ENCODE peak calls at places on chromosomes 1 and 21, in nine cellular contexts. A is right lobe of liver, V is GM06990, C is esophagus muscularis mucosa, X is left ventricle myocardium inferior, W is AG09319, R is suprapubic skin, D is tibial artery, L is GM23338. S is an unnamed sample.

GRCh38 chr1:110053557-110054428 is 16.7 kb downstream of the ALX3 start:
- DNase-seq in A (no peak), V (peak; percentile 44), C (no peak), X (peak; percentile 71), W (no peak), R (no peak), D (no peak), L (peak; percentile 76), S (no peak)

GRCh38 chr1:14686701-14687100 is 88.2 kb downstream of the KAZN start:
- DNase-seq in A (no peak), V (no peak), C (no peak), X (no peak), W (no peak), R (no peak), D (no peak), L (no peak), S (no peak)

GRCh38 chr1:231934797-231935196 is 308.2 kb downstream of the DISC1 start:
- DNase-seq in A (no peak), V (no peak), C (no peak), X (no peak), W (no peak), R (no peak), D (no peak), L (no peak), S (no peak)

GRCh38 chr1:9413877-9414213 is 121.2 kb downstream of the SPSB1 start:
- DNase-seq in A (no peak), V (no peak), C (no peak), X (peak; percentile 53), W (no peak), R (no peak), D (no peak), L (no peak), S (no peak)

GRCh38 chr1:229085291-229085690 is 185.6 kb upstream of the RAB4A start:
- DNase-seq in A (no peak), V (no peak), C (no peak), X (no peak), W (no peak), R (no peak), D (no peak), L (no peak), S (no peak)

GRCh38 chr1:219385786-219386427 is 212.2 kb downstream of the LYPLAL1 start:
- DNase-seq in A (peak; percentile 34), V (peak; percentile 5), C (no peak), X (no peak), W (no peak), R (no peak), D (no peak), L (peak; percentile 85), S (no peak)

GRCh38 chr1:182278144-182279054 is 113.2 kb downstream of the GLUL start:
- DNase-seq in A (no peak), V (no peak), C (no peak), X (no peak), W (no peak), R (no peak), D (no peak), L (no peak), S (no peak)

GRCh38 chr1:94660994-94661393 is 119.4 kb upstream of the F3 start:
- DNase-seq in A (no peak), V (no peak), C (no peak), X (no peak), W (no peak), R (no peak), D (no peak), L (peak; percentile 93), S (no peak)

GRCh38 chr21:45977396-45977795 is 4.2 kb upstream of the COL6A1 start:
- DNase-seq in A (peak; percentile 54), V (no peak), C (no peak), X (peak; percentile 50), W (no peak), R (no peak), D (peak; percentile 67), L (peak; percentile 71), S (no peak)

GRCh38 chr1:2840036-2840809 is 38.7 kb upstream of the TTC34 start:
- DNase-seq in A (no peak), V (no peak), C (no peak), X (no peak), W (no peak), R (no peak), D (no peak), L (peak; percentile 56), S (no peak)

GRCh38 chr1:16921391-16922185 is at the start of gene CROCC:
- DNase-seq in A (peak; percentile 53), V (no peak), C (no peak), X (peak; percentile 25), W (no peak), R (no peak), D (no peak), L (peak; percentile 100), S (no peak)

GRCh38 chr1:44347280-44347679 is 7.8 kb downstream of the ERI3 start:
- DNase-seq in A (no peak), V (no peak), C (no peak), X (no peak), W (peak; percentile 34), R (no peak), D (no peak), L (no peak), S (no peak)

GRCh38 chr1:114310771-114311251 is 157.1 kb upstream of the SYT6 start:
- DNase-seq in A (no peak), V (no peak), C (peak; percentile 37), X (no peak), W (peak; percentile 8), R (no peak), D (no peak), L (no peak), S (no peak)

GRCh38 chr1:217372251-217372970 is 258.5 kb downstream of the GPATCH2 start:
- DNase-seq in A (no peak), V (no peak), C (peak; percentile 83), X (no peak), W (no peak), R (no peak), D (no peak), L (no peak), S (no peak)

GRCh38 chr1:152426731-152427130 is 12.7 kb upstream of the CRNN start:
- DNase-seq in A (no peak), V (no peak), C (no peak), X (no peak), W (no peak), R (no peak), D (no peak), L (no peak), S (no peak)

GRCh38 chr1:68340951-68341350 is 108.6 kb upstream of the WLS start:
- DNase-seq in A (no peak), V (no peak), C (no peak), X (no peak), W (no peak), R (no peak), D (no peak), L (no peak), S (no peak)

GRCh38 chr1:68347415-68347814 is 102.3 kb downstream of the RPE65 start:
- DNase-seq in A (peak; percentile 56), V (peak; percentile 25), C (no peak), X (peak; percentile 23), W (no peak), R (no peak), D (peak; percentile 69), L (no peak), S (no peak)

GRCh38 chr1:68344208-68344607 is 105.5 kb downstream of the RPE65 start:
- DNase-seq in A (no peak), V (no peak), C (no peak), X (no peak), W (no peak), R (no peak), D (no peak), L (no peak), S (no peak)

GRCh38 chr1:68346192-68346808 is 103.5 kb downstream of the RPE65 start:
- DNase-seq in A (no peak), V (no peak), C (no peak), X (no peak), W (no peak), R (no peak), D (no peak), L (peak; percentile 50), S (no peak)
- TF ChIP-seq CTCF in A (peak; percentile 45), V (peak; percentile 34), C (peak; percentile 54), X (peak; percentile 64), W (peak; percentile 38), R (no peak), D (peak; percentile 30), L (peak; percentile 72), S (peak; percentile 46)

DNA sequence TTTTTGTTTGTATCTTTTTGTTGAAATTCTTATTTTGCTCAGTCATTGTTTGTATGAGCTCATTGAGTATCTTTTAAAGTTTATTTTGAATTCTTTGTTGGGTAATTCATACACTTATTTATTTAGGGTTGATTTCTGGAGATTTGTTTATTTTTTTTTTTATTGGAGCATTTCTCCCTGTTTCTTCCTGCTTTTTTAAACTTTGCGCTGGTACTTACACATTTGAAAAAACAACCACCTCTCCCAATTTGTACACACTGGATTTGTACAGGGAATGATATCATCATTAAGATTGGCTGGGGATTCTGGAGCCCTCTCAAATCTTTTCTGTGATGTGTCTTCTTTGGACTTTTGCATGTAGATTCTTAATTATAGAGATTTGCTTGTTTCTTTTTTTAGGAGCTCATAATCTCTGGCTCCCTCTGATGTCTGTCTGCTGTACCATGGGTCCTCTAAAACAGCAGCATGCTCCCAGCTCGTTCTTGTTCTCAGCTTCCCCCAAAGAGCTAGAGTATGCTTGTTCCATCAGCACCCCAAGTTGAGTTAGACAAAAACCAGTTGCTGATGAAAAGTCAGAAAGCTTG is 310.7 kb downstream of the DUSP10 start:
- DNase-seq in A (no peak), V (no peak), C (no peak), X (no peak), W (peak; percentile 36), R (no peak), D (no peak), L (no peak), S (no peak)
- TF ChIP-seq CTCF in A (peak; percentile 31), V (no peak), C (peak; percentile 37), X (peak; percentile 48), W (peak; percentile 65), R (no peak), D (no peak), L (no peak), S (no peak)

DNA sequence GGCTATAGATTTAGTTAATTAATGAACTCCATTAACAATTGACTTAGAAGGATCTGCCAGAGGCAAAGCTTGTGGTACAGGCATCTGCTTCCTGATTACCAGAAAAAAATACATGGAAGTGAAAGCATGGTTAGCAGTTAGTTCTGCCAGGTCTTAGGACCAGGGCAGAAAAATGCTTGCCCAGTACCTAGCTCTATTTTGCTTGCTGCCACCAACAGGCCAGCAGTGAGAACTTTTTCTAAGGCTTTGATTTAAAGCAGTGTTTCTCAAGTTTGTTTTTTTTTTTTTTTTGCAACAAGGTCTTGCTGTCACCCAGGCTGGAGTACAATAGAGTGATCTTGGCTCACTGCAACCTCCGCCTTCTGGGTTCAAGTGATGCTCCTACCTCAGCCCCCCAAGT is 16.4 kb upstream of the MTF1 start:
- DNase-seq in A (no peak), V (no peak), C (no peak), X (no peak), W (no peak), R (no peak), D (no peak), L (peak; percentile 21), S (no peak)
- TF ChIP-seq CTCF in A (no peak), V (peak; percentile 22), C (no peak), X (no peak), W (no peak), R (no peak), D (no peak), L (peak; percentile 23), S (no peak)

DNA sequence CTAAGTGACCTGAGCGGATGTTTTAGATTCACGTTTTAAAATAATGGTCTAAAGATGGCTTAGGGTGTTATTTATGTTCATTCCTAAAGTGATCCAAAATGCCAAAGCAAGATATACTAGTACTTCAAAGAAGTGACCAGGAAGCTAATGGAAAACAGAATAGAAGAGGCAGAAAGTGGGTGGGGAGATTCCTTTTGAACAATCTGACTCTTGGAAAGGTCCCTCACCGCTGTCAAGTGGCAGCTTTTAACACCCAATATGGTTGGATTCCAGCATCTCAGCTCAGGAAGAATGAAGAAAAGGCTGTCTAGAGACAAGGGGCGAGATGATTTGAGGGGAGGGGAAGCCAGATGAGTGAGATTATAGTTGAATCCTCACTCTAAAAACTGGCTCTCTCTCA is 90.3 kb downstream of the SCMH1 start:
- DNase-seq in A (no peak), V (no peak), C (no peak), X (no peak), W (no peak), R (no peak), D (no peak), L (no peak), S (no peak)
- TF ChIP-seq CTCF in A (no peak), V (no peak), C (no peak), X (no peak), W (no peak), R (no peak), D (no peak), L (no peak), S (no peak)